ENCODE peak calls at places on chromosome 16, in eight cellular contexts. One of them, this sample, is unnamed.

GRCh38 chr16:88869673-88869980 is 3.2 kb upstream of the PABPN1L start:
- DNase-seq in H9: no peak
- DNase-seq in NCI-H774: no peak
- DNase-seq in NCI-H82: no peak
- DNase-seq in astrocyte of the hippocampus: no peak
- DNase-seq in AG04450: no peak
- DNase-seq in AG04449: no peak
- DNase-seq in AG09319: no peak
- DNase-seq in this sample: no peak

GRCh38 chr16:23082161-23082788 is 67.0 kb downstream of the USP31 start:
- DNase-seq in AG09319: no peak
- DNase-seq in AG04449: no peak
- DNase-seq in H9: no peak
- DNase-seq in AG04450: no peak
- DNase-seq in astrocyte of the hippocampus: peak
- DNase-seq in NCI-H774: no peak
- DNase-seq in NCI-H82: peak
- DNase-seq in this sample: no peak

GRCh38 chr16:15494231-15494630 is 59.8 kb downstream of the BMERB1 start:
- DNase-seq in NCI-H82: no peak
- DNase-seq in NCI-H774: no peak
- DNase-seq in AG04449: no peak
- DNase-seq in AG04450: no peak
- DNase-seq in AG09319: no peak
- DNase-seq in H9: no peak
- DNase-seq in astrocyte of the hippocampus: no peak
- DNase-seq in this sample: peak

GRCh38 chr16:21166561-21166961 is 8.1 kb downstream of the LDAF1 start:
- DNase-seq in H9: no peak
- DNase-seq in AG04449: no peak
- DNase-seq in AG09319: no peak
- DNase-seq in NCI-H82: no peak
- DNase-seq in AG04450: no peak
- DNase-seq in NCI-H774: no peak
- DNase-seq in astrocyte of the hippocampus: peak
- DNase-seq in this sample: no peak

GRCh38 chr16:1781758-1782407 is 488 bp downstream of the SPSB3 start:
- DNase-seq in AG09319: no peak
- DNase-seq in NCI-H82: no peak
- DNase-seq in AG04449: no peak
- DNase-seq in NCI-H774: no peak
- DNase-seq in H9: no peak
- DNase-seq in AG04450: no peak
- DNase-seq in astrocyte of the hippocampus: peak
- DNase-seq in this sample: no peak

GRCh38 chr16:86455116-86455515 is 55.2 kb upstream of the FOXF1 start:
- DNase-seq in AG09319: peak
- DNase-seq in H9: no peak
- DNase-seq in AG04450: peak
- DNase-seq in AG04449: peak
- DNase-seq in NCI-H774: no peak
- DNase-seq in astrocyte of the hippocampus: peak
- DNase-seq in NCI-H82: no peak
- DNase-seq in this sample: peak

GRCh38 chr16:87207509-87207908 is 109.7 kb downstream of the C16orf95 start:
- DNase-seq in H9: no peak
- DNase-seq in AG04449: peak
- DNase-seq in NCI-H774: no peak
- DNase-seq in NCI-H82: no peak
- DNase-seq in AG04450: peak
- DNase-seq in astrocyte of the hippocampus: peak
- DNase-seq in AG09319: peak
- DNase-seq in this sample: peak

GRCh38 chr16:13767215-13767614 is 152.7 kb upstream of the ERCC4 start:
- DNase-seq in AG09319: no peak
- DNase-seq in AG04450: no peak
- DNase-seq in astrocyte of the hippocampus: peak
- DNase-seq in NCI-H82: peak
- DNase-seq in AG04449: no peak
- DNase-seq in NCI-H774: no peak
- DNase-seq in H9: no peak
- DNase-seq in this sample: peak

This sample was measured in GM04503.